ENCODE peak calls at places on chromosomes 2 and 18, in ten cellular contexts. X, A, D, B, I, S, U, Q, E and F are unnamed samples.

GRCh38 chr2:50345691-50346090 is 686.2 kb downstream of the NRXN1 start:
- DNase-seq in S (no peak), X (no peak), I (no peak), A (no peak), U (no peak), Q (no peak), B (no peak), E (no peak), D (no peak), F (no peak)

GRCh38 chr18:56309104-56309503 is 329.3 kb downstream of the TXNL1 start:
- DNase-seq in B (no peak), A (no peak), S (no peak), E (no peak), X (no peak), Q (no peak), I (no peak), D (no peak), U (no peak), F (no peak)

GRCh38 chr2:55993685-55994084 is 70.1 kb upstream of the EFEMP1 start:
- DNase-seq in B (no peak), E (no peak), U (no peak), D (no peak), X (no peak), A (no peak), Q (no peak), S (no peak), I (no peak), F (no peak)

GRCh38 chr2:209431701-209432100 is 7.9 kb downstream of the MAP2 start:
- DNase-seq in E (no peak), Q (no peak), B (no peak), S (no peak), A (no peak), I (peak; percentile 43), X (no peak), U (peak; percentile 96), D (no peak), F (peak; percentile 81)

GRCh38 chr18:68909579-68909978 is 111.7 kb downstream of the CCDC102B start:
- DNase-seq in Q (no peak), X (no peak), B (no peak), U (no peak), I (no peak), D (no peak), E (no peak), A (no peak), S (no peak), F (no peak)

GRCh38 chr2:65382323-65382722 is 50.1 kb downstream of the SPRED2 start:
- DNase-seq in S (no peak), A (no peak), U (no peak), I (no peak), Q (no peak), X (no peak), B (no peak), D (no peak), E (no peak), F (no peak)

GRCh38 chr2:119749405-119750066 is 10.2 kb upstream of the PTPN4 start:
- DNase-seq in I (peak; percentile 74), D (no peak), A (peak; percentile 56), Q (no peak), X (no peak), B (no peak), S (no peak), E (no peak), U (peak; percentile 79), F (peak; percentile 55)

GRCh38 chr2:27707462-27708256 is 44.0 kb downstream of the SLC4A1AP start:
- DNase-seq in B (no peak), S (no peak), E (no peak), I (peak; percentile 43), D (no peak), A (no peak), U (no peak), Q (no peak), X (no peak), F (no peak)

GRCh38 chr2:12120281-12121150 is 374.1 kb downstream of the LPIN1 start:
- DNase-seq in D (no peak), I (peak; percentile 49), A (peak; percentile 80), Q (no peak), S (no peak), E (no peak), B (no peak), X (no peak), U (peak; percentile 84), F (peak; percentile 27)

GRCh38 chr2:127508025-127508620 is 18.2 kb downstream of the IWS1 start:
- DNase-seq in X (no peak), A (no peak), Q (no peak), U (no peak), I (no peak), E (no peak), D (no peak), S (no peak), B (no peak), F (no peak)

GRCh38 chr18:61333271-61333745 is at the start of gene CDH20:
- DNase-seq in S (no peak), Q (no peak), I (peak; percentile 20), A (no peak), D (no peak), B (no peak), X (peak; percentile 43), E (no peak), U (no peak), F (no peak)

GRCh38 chr2:61151434-61151833 is 10.6 kb upstream of the C2orf74 start:
- DNase-seq in E (no peak), U (peak; percentile 41), A (no peak), Q (no peak), D (no peak), I (peak; percentile 75), X (no peak), B (no peak), S (no peak), F (peak; percentile 9)

GRCh38 chr2:85713836-85714235 is 19.7 kb downstream of the GNLY start:
- DNase-seq in A (no peak), I (no peak), Q (no peak), U (no peak), E (no peak), D (no peak), B (no peak), X (no peak), S (no peak), F (no peak)

GRCh38 chr2:169978402-169979017 is 151.3 kb downstream of the UBR3 start:
- DNase-seq in X (no peak), S (no peak), B (no peak), U (no peak), A (no peak), D (no peak), E (no peak), I (no peak), Q (no peak), F (no peak)